ENCODE peak calls at places on chromosomes 4 and X, in ten cellular contexts. M, T, G, Z, F, Q, A, X, W and S are unnamed samples.

GRCh38 chrX:121308276-121308805 is 260.9 kb downstream of the GLUD2 start:
- DNase-seq in M (no peak), T (no peak), G (peak; percentile 24), Z (peak; percentile 67), F (no peak), Q (peak; percentile 28), A (no peak), X (peak; percentile 59), W (peak; percentile 31), S (peak; percentile 5)

GRCh38 chrX:138711399-138712347 is at the start of gene FGF13:
- DNase-seq in M (peak; percentile 10), T (no peak), G (peak; percentile 90), Z (no peak), F (no peak), Q (peak; percentile 20), A (peak; percentile 49), X (no peak), W (peak; percentile 24), S (no peak)

GRCh38 chr4:146522862-146523205 is 1.1 kb upstream of the SLC10A7 start:
- DNase-seq in M (no peak), T (no peak), G (no peak), Z (peak; percentile 12), F (no peak), Q (no peak), A (no peak), X (no peak), W (peak; percentile 2), S (no peak)

GRCh38 chr4:168832746-168833575 is 177.1 kb downstream of the CBR4 start:
- DNase-seq in M (no peak), T (no peak), G (peak; percentile 57), Z (peak; percentile 69), F (no peak), Q (peak; percentile 56), A (peak; percentile 82), X (no peak), W (no peak), S (no peak)

GRCh38 chr4:6885953-6886557 is 23.6 kb upstream of the TBC1D14 start:
- DNase-seq in M (no peak), T (no peak), G (peak; percentile 68), Z (peak; percentile 46), F (no peak), Q (peak; percentile 67), A (peak; percentile 81), X (peak; percentile 38), W (peak; percentile 31), S (no peak)

GRCh38 chr4:186587416-186588018 is 32.1 kb upstream of the MTNR1A start:
- DNase-seq in M (peak; percentile 49), T (no peak), G (peak; percentile 74), Z (no peak), F (peak; percentile 29), Q (peak; percentile 84), A (peak; percentile 81), X (peak; percentile 63), W (peak; percentile 47), S (peak; percentile 41)

GRCh38 chr4:102263024-102263787 is 82.1 kb downstream of the SLC39A8 start:
- DNase-seq in M (no peak), T (no peak), G (peak; percentile 22), Z (peak; percentile 70), F (no peak), Q (no peak), A (no peak), X (peak; percentile 40), W (peak; percentile 66), S (peak; percentile 26)

GRCh38 chr4:128241981-128242380 is 45.6 kb downstream of the PGRMC2 start:
- DNase-seq in M (no peak), T (no peak), G (no peak), Z (no peak), F (no peak), Q (no peak), A (no peak), X (no peak), W (no peak), S (no peak)

DNA sequence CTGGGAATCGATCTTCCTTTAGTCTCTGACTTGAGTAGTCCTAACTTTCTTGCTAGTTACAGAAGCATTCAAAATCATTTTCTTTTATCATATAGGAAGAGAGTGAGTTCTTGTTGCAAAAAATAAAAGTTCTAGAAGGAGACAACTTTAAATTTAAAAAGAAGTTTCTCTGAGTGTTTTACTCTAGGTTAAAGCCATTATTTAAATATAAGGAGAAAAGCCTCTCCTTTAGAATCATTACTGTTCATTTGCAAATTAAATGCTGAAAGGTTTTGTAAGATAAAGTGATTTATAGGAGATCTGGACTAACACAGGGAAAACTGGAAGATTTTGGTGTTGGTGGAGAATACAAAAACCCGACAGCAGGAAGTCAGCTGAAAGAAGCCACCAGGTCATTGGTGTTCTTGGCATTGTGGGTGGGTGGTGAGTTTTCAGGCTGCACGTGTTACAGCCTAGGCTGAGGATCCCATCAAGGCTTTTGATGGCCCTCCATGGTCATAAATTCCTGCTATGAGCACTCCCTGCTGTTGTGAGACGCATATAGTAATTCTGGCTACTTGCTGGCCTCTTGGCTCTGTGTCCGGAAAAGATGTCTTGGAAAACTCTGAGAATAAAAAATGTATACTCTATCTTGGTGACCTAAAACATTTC is 81.6 kb downstream of the GPAT3 start:
- DNase-seq in M (no peak), T (no peak), G (no peak), Z (no peak), F (no peak), Q (no peak), A (no peak), X (no peak), W (no peak), S (no peak)
- H3K27ac ChIP-seq in M (no peak overlapping the region), T (no peak overlapping the region), G (peak overlapping the region; percentile 97), Z (no peak overlapping the region), F (no peak overlapping the region), Q (no peak overlapping the region), A (peak overlapping the region; percentile 51), X (no peak overlapping the region), W (no peak overlapping the region), S (no peak overlapping the region)

GRCh38 chr4:107885865-107886264 is 45.5 kb upstream of the CYP2U1 start:
- DNase-seq in M (no peak), T (no peak), G (no peak), Z (no peak), F (no peak), Q (no peak), A (no peak), X (no peak), W (no peak), S (no peak)
- H3K27ac ChIP-seq in M (no peak overlapping the region), T (no peak overlapping the region), G (no peak overlapping the region), Z (peak overlapping the region; percentile 15), F (no peak overlapping the region), Q (no peak overlapping the region), A (no peak overlapping the region), X (no peak overlapping the region), W (no peak overlapping the region), S (no peak overlapping the region)

GRCh38 chr4:73525611-73526010 is 44.1 kb downstream of the AFM start:
- DNase-seq in M (no peak), T (no peak), G (no peak), Z (no peak), F (no peak), Q (no peak), A (no peak), X (no peak), W (no peak), S (no peak)

GRCh38 chr4:73523126-73523525 is 41.6 kb downstream of the AFM start:
- DNase-seq in M (no peak), T (no peak), G (no peak), Z (no peak), F (no peak), Q (no peak), A (no peak), X (no peak), W (no peak), S (no peak)

GRCh38 chr4:73528171-73528570 is 46.6 kb downstream of the AFM start:
- DNase-seq in M (no peak), T (no peak), G (no peak), Z (peak; percentile 35), F (no peak), Q (no peak), A (no peak), X (no peak), W (peak; percentile 12), S (no peak)

DNA sequence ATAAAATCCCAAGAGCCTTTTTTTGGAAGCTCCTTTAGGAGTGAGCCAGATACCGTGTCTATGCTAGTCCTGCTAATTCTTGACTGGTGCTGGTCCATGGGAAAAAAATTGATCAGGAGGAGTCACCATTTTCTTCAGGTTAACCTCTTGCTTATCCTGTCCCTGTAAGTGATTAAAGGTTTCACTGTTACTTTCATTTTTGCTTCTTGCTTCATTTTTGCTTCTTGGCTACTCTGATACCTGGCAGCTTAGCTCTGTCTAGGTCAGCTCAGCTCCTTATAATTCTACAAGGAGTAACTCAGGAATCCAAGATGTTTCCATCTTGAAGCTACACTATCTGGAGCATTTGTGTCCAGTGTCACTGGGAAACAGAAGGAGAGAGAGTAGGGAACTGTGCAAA is 45.7 kb downstream of the AFM start:
- DNase-seq in M (no peak), T (no peak), G (no peak), Z (no peak), F (no peak), Q (no peak), A (no peak), X (no peak), W (no peak), S (no peak)
- H3K27ac ChIP-seq in M (no peak overlapping the region), T (no peak overlapping the region), G (no peak overlapping the region), Z (no peak overlapping the region), F (no peak overlapping the region), Q (no peak overlapping the region), A (no peak overlapping the region), X (no peak overlapping the region), W (no peak overlapping the region), S (no peak overlapping the region)

GRCh38 chrX:110282922-110283321 is 35.0 kb downstream of the AMMECR1 start:
- DNase-seq in M (no peak), T (no peak), G (no peak), Z (no peak), F (no peak), Q (no peak), A (no peak), X (no peak), W (no peak), S (no peak)

GRCh38 chrX:110280954-110281353 is 36.9 kb downstream of the AMMECR1 start:
- DNase-seq in M (no peak), T (no peak), G (no peak), Z (no peak), F (no peak), Q (no peak), A (no peak), X (no peak), W (no peak), S (no peak)

GRCh38 chrX:110284159-110284558 is 33.7 kb downstream of the AMMECR1 start:
- DNase-seq in M (no peak), T (no peak), G (no peak), Z (peak; percentile 79), F (no peak), Q (no peak), A (no peak), X (peak; percentile 72), W (peak; percentile 58), S (no peak)

GRCh38 chrX:110277609-110278008 is 40.3 kb downstream of the AMMECR1 start:
- DNase-seq in M (no peak), T (no peak), G (peak; percentile 11), Z (no peak), F (no peak), Q (no peak), A (no peak), X (no peak), W (no peak), S (no peak)

DNA sequence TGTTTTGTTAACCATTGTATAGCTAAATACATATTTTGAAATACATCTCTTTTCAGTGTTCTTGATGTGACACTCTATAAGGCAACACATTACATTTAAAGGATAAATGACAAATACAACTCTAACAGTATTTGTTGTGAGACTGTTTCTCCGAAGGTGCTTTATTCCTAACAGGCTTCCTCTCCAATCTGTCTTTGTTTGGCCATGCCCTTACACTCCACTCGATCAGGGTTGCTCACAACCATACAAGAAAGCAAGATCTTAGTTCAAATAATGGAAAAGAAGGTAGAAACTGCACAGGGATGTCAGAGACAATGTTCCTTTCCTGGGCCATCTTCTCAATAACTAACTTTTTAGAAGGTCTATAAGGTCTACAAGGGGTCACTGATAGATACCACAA is 36.5 kb downstream of the AMMECR1 start:
- DNase-seq in M (no peak), T (no peak), G (no peak), Z (no peak), F (no peak), Q (no peak), A (no peak), X (no peak), W (no peak), S (no peak)
- H3K27ac ChIP-seq in M (no peak overlapping the region), T (no peak overlapping the region), G (no peak overlapping the region), Z (no peak overlapping the region), F (no peak overlapping the region), Q (no peak overlapping the region), A (no peak overlapping the region), X (no peak overlapping the region), W (peak overlapping the region; percentile 32), S (no peak overlapping the region)